ENCODE peak calls at places on chromosomes 4 and X, in ten cellular contexts. E is left cardiac atrium; Z is NCI-H1417; L is fibroblast of pulmonary artery; U is stimulated activated CD4-positive, alpha-beta T cell treated with anti-CD3 and anti-CD28 coated beads, Interleukin-4, amount 100 ng/mL, for 1 hour; J is coronary artery; Y is substantia nigra; T is amygdala; V is ACHN; S is heart right ventricle. H is an unnamed sample.
A peak's percentile ranks its signal among the peaks of the same experiment; 100 is the strongest.

GRCh38 chr4:145619639-145619996 is 433 bp downstream of the MMAA start:
- DNase-seq in L (peak; percentile 53), V (peak; percentile 93), T (no peak), Z (no peak), S (peak; percentile 37), J (no peak), U (peak; percentile 47), Y (no peak), E (peak; percentile 44), H (no peak)

GRCh38 chrX:72685810-72686465 is 28.2 kb downstream of the PHKA1 start:
- DNase-seq in U (no peak), Y (no peak), V (no peak), S (no peak), T (no peak), Z (peak; percentile 3), J (no peak), E (no peak), L (peak; percentile 7), H (no peak)

GRCh38 chrX:106341823-106342222 is 173.7 kb downstream of the PWWP3B start:
- DNase-seq in Y (no peak), U (no peak), L (no peak), E (no peak), Z (no peak), V (no peak), J (no peak), T (no peak), S (no peak), H (no peak)

GRCh38 chrX:39226307-39226706 is 425.0 kb downstream of the MID1IP1 start:
- DNase-seq in U (no peak), V (no peak), S (no peak), Y (no peak), T (no peak), E (no peak), L (no peak), Z (no peak), J (no peak), H (no peak)

GRCh38 chr4:184375027-184375426 is 99.3 kb downstream of the IRF2 start:
- DNase-seq in Y (no peak), E (no peak), S (no peak), Z (no peak), V (no peak), L (no peak), J (no peak), U (no peak), T (no peak), H (no peak)

GRCh38 chr4:24588216-24588954 is 4.0 kb upstream of the DHX15 start:
- DNase-seq in J (no peak), Y (no peak), V (no peak), L (no peak), Z (no peak), U (no peak), S (no peak), E (no peak), T (no peak), H (no peak)

GRCh38 chrX:46587158-46587557 is 13.6 kb downstream of the CHST7 start:
- DNase-seq in V (no peak), E (no peak), L (peak; percentile 77), Y (no peak), T (no peak), Z (no peak), J (no peak), S (no peak), U (no peak), H (no peak)

GRCh38 chrX:13197961-13198761 is 121.7 kb downstream of the ATXN3L start:
- DNase-seq in Y (no peak), S (no peak), J (no peak), E (no peak), V (no peak), Z (no peak), T (peak; percentile 0), U (no peak), L (no peak), H (no peak)

GRCh38 chr4:41594439-41594838 is 56.5 kb downstream of the LIMCH1 start:
- DNase-seq in T (peak; percentile 39), V (no peak), Z (no peak), E (peak; percentile 62), Y (peak; percentile 65), S (peak; percentile 53), U (no peak), L (no peak), J (no peak), H (no peak)

GRCh38 chrX:10755477-10756334 is 135.3 kb upstream of the MID1 start:
- DNase-seq in T (no peak), Z (no peak), L (peak; percentile 79), S (no peak), U (no peak), E (no peak), Y (no peak), V (peak; percentile 86), J (no peak), H (peak; percentile 50)

GRCh38 chr4:78776729-78777555 is 792 bp downstream of the BMP2K start:
- DNase-seq in V (peak; percentile 69), Z (peak; percentile 74), S (peak; percentile 12), T (no peak), Y (peak; percentile 26), U (peak; percentile 45), E (peak; percentile 57), J (peak; percentile 78), L (peak; percentile 56), H (no peak)

GRCh38 chr4:108417923-108418322 is 202.5 kb upstream of the RPL34 start:
- DNase-seq in Y (no peak), E (no peak), S (no peak), Z (no peak), L (no peak), U (no peak), T (no peak), V (no peak), J (no peak), H (no peak)

GRCh38 chrX:40402771-40403533 is 177.8 kb upstream of the ATP6AP2 start:
- DNase-seq in E (peak; percentile 25), Y (no peak), S (peak; percentile 4), J (peak; percentile 64), Z (no peak), U (peak; percentile 2), T (no peak), V (peak; percentile 68), L (peak; percentile 30), H (no peak)

GRCh38 chr4:40462326-40462725 is 127.2 kb downstream of the CHRNA9 start:
- DNase-seq in U (no peak), T (no peak), L (no peak), S (no peak), E (no peak), Y (no peak), J (no peak), V (no peak), Z (peak; percentile 39), H (no peak)

GRCh38 chr4:152676052-152676854 is 3.5 kb downstream of the TMEM154 start:
- DNase-seq in V (no peak), J (no peak), Y (no peak), Z (no peak), S (no peak), U (no peak), E (no peak), T (no peak), L (no peak), H (no peak)

GRCh38 chr4:8340721-8341680 is 71.4 kb downstream of the HTRA3 start:
- DNase-seq in T (peak; percentile 62), L (peak; percentile 25), J (peak; percentile 78), Z (no peak), V (no peak), Y (peak; percentile 18), E (peak; percentile 85), S (peak; percentile 88), U (no peak), H (no peak)

GRCh38 chr4:121666091-121666679 is 30.6 kb downstream of the ANXA5 start:
- DNase-seq in L (no peak), U (no peak), Z (no peak), E (peak; percentile 29), Y (no peak), V (no peak), J (no peak), S (no peak), T (no peak), H (no peak)

GRCh38 chrX:12370444-12371089 is 232.3 kb downstream of the FRMPD4 start:
- DNase-seq in J (no peak), V (no peak), U (no peak), Y (no peak), L (peak; percentile 90), E (no peak), S (peak; percentile 33), T (no peak), Z (no peak), H (no peak)

GRCh38 chr4:1183985-1184773 is 11.8 kb upstream of the SPON2 start:
- DNase-seq in Z (no peak), V (no peak), J (no peak), Y (no peak), U (no peak), E (no peak), S (peak; percentile 2), T (no peak), L (peak; percentile 31), H (no peak)

GRCh38 chr4:134019657-134020056 is 181.9 kb downstream of the PABPC4L start:
- DNase-seq in Y (no peak), L (no peak), Z (no peak), E (no peak), S (no peak), J (no peak), U (no peak), V (no peak), T (no peak), H (no peak)

GRCh38 chr4:82756061-82756460 is 42.5 kb downstream of the SCD5 start:
- DNase-seq in V (no peak), S (no peak), U (no peak), Y (no peak), E (no peak), Z (no peak), L (no peak), T (no peak), J (no peak), H (no peak)

GRCh38 chr4:88908003-88908402 is 149.0 kb downstream of the FAM13A start:
- DNase-seq in U (no peak), J (no peak), S (no peak), E (no peak), Z (no peak), T (no peak), V (no peak), L (no peak), Y (no peak), H (no peak)

GRCh38 chrX:19824603-19825002 is 62.8 kb downstream of the SH3KBP1 start:
- DNase-seq in T (no peak), Z (no peak), U (peak; percentile 15), J (no peak), Y (no peak), S (no peak), E (no peak), L (no peak), V (no peak), H (no peak)

GRCh38 chr4:88958080-88958479 is 98.9 kb downstream of the FAM13A start:
- DNase-seq in L (no peak), E (no peak), V (no peak), Y (no peak), T (no peak), Z (no peak), S (no peak), J (no peak), U (no peak), H (no peak)

GRCh38 chr4:40185830-40186664 is 10.8 kb upstream of the RHOH start:
- DNase-seq in J (no peak), E (no peak), S (no peak), V (no peak), Y (no peak), U (no peak), L (no peak), T (no peak), Z (no peak), H (no peak)